ENCODE peak calls at places on chromosomes 16 and 17, in six cellular contexts. E is WTC11, H is dorsolateral prefrontal cortex, V is lower leg skin, Y is AG04450, B is MM.1S. P is an unnamed sample.

GRCh38 chr16:81429045-81429521 is 15.5 kb upstream of the CMIP start:
- DNase-seq in E (peak), Y (no peak), V (no peak), B (no peak), H (no peak), P (no peak)

GRCh38 chr17:79587945-79588344 is 22.9 kb downstream of the RBFOX3 start:
- DNase-seq in Y (no peak), V (no peak), B (no peak), H (no peak), E (no peak), P (no peak)

GRCh38 chr17:29566473-29567361 is at the start of gene ABHD15:
- DNase-seq in Y (no peak), E (peak), V (peak), B (peak), H (no peak), P (peak)

GRCh38 chr16:75340715-75341500 is 89.5 kb upstream of the BCAR1 start:
- DNase-seq in E (no peak), B (no peak), Y (no peak), H (no peak), V (no peak), P (no peak)

GRCh38 chr16:57184113-57184512 is 1.7 kb downstream of the PSME3IP1 start:
- DNase-seq in V (no peak), E (no peak), H (no peak), Y (no peak), B (no peak), P (no peak)

GRCh38 chr16:85057212-85057889 is 29.8 kb downstream of the KIAA0513 start:
- DNase-seq in Y (no peak), B (no peak), V (no peak), H (no peak), E (peak), P (no peak)

GRCh38 chr16:87850009-87851006 is 19.0 kb downstream of the SLC7A5 start:
- DNase-seq in E (peak), V (no peak), B (no peak), Y (no peak), H (peak), P (peak)

GRCh38 chr17:2090804-2091534 is 36.1 kb downstream of the HIC1 start:
- DNase-seq in Y (peak), B (no peak), V (peak), H (no peak), E (peak), P (no peak)

GRCh38 chr17:75514299-75515228 is 773 bp downstream of the CASKIN2 start:
- DNase-seq in V (no peak), H (no peak), B (no peak), Y (no peak), E (peak), P (no peak)

GRCh38 chr16:11007714-11008240 is 63.4 kb downstream of the CLEC16A start:
- DNase-seq in E (no peak), B (no peak), H (no peak), V (no peak), Y (no peak), P (no peak)

GRCh38 chr16:65445313-65446260 is 323.7 kb upstream of the CDH11 start:
- DNase-seq in B (no peak), Y (no peak), E (no peak), V (no peak), H (no peak), P (no peak)

GRCh38 chr17:22703204-22703603 is 1010.9 kb downstream of the KCNJ18 start:
- DNase-seq in H (no peak), E (no peak), Y (no peak), V (no peak), B (no peak), P (no peak)

GRCh38 chr17:63707151-63707550 is 7.2 kb upstream of the LIMD2 start:
- DNase-seq in V (no peak), H (no peak), Y (no peak), E (no peak), B (no peak), P (no peak)

GRCh38 chr17:69445132-69445531 is 30.6 kb downstream of the MAP2K6 start:
- DNase-seq in V (no peak), E (no peak), Y (no peak), H (no peak), B (no peak), P (no peak)

GRCh38 chr17:10192963-10193362 is 5.4 kb downstream of the GAS7 start:
- DNase-seq in E (no peak), V (no peak), Y (peak), H (no peak), B (no peak), P (no peak)

GRCh38 chr16:28110479-28110878 is 47.0 kb upstream of the GSG1L start:
- DNase-seq in H (no peak), E (no peak), V (no peak), Y (no peak), B (no peak), P (no peak)

GRCh38 chr17:79946352-79947231 is 89.1 kb downstream of the TBC1D16 start:
- DNase-seq in B (no peak), V (no peak), E (no peak), Y (no peak), H (no peak), P (no peak)

DNA sequence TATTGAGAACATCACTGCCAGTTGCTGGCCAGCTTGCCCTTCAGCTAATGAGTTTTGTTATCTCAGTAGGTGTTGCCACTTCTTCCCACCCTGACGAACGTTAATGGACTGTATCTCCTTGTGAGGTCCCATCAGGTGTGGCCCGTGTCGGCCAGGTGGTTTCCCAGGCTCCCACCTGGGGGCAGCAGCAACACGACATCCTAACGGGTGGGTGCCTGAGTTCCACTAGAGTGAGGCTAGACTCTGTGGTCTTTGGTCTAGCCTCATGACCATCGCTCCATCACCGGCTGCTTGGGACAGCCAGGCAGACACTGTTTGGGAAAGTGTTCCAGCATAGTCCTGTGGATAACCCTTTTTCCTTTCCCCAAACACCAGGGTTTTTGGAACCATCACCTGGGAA is 45.6 kb upstream of the LCMT1 start:
- DNase-seq in Y (no peak), B (no peak), E (peak), H (no peak), V (no peak), P (peak)
- TF ChIP-seq CTCF in Y (no peak), B (peak), E (no peak), H (no peak), V (no peak), P (peak)

DNA sequence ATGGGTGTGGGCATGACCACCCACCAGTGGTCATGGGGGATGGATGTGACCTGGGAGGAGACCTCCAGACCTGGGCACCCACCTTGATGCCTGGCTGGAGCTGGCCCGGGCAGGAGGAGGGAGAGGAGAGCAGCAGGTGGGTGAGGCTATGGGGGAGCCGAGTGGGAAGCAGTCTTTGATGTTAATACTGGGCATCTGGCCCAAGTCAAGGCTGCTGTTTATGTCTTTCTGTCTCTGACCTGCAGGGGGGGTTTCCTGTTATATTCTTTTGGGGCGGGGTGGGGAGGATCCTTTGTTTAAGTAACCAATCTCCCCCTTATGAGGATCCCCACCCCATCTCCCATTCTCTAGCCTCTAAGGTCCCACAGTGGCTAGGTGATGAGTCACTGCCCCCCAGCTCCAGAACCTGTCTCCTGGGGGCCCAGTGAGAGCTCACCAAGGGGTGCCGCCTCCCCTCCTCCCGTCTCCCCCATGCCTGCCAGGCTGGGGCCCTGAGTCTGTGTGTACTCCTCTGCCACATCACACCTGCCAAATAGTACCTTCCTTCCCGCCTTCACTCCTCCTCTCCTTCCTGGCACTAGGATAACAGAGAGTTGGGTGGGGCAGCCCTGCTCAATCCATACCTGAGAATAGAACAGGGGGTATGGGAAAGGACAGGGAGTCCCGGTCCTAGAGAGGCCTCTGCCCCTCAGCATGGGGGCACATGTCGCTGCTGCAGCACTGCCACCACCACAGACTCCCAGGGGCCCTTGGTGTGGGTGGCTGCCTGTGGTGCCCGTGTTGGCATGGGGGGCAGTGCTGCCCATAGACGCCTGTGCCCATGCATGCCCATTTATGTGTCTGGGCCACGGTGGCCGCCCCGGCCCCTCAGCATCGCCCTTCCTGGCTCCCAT is 7.2 kb downstream of the THRA start:
- DNase-seq in Y (no peak), V (no peak), E (no peak), B (no peak), H (no peak), P (no peak)
- TF ChIP-seq CTCF in Y (peak), V (no peak), E (peak), B (no peak), H (no peak), P (no peak)

GRCh38 chr16:1316033-1316405 is 6.6 kb downstream of the UBE2I start:
- DNase-seq in H (no peak), E (no peak), Y (no peak), V (no peak), B (no peak), P (no peak)

GRCh38 chr16:1318268-1318545 is 8.8 kb downstream of the UBE2I start:
- DNase-seq in Y (no peak), H (no peak), B (no peak), E (no peak), V (no peak), P (no peak)

GRCh38 chr16:1320658-1321240 is 11.3 kb downstream of the UBE2I start:
- DNase-seq in Y (no peak), V (no peak), B (no peak), E (no peak), H (no peak), P (no peak)

GRCh38 chr16:1317479-1318267 is 8.2 kb downstream of the UBE2I start:
- DNase-seq in E (no peak), H (no peak), B (no peak), Y (no peak), V (no peak), P (no peak)

GRCh38 chr16:1319041-1319440 is 9.6 kb downstream of the UBE2I start:
- DNase-seq in B (no peak), H (no peak), E (no peak), Y (no peak), V (no peak), P (no peak)
- TF ChIP-seq CTCF in B (no peak), H (no peak), E (no peak), Y (no peak), V (no peak), P (no peak)

DNA sequence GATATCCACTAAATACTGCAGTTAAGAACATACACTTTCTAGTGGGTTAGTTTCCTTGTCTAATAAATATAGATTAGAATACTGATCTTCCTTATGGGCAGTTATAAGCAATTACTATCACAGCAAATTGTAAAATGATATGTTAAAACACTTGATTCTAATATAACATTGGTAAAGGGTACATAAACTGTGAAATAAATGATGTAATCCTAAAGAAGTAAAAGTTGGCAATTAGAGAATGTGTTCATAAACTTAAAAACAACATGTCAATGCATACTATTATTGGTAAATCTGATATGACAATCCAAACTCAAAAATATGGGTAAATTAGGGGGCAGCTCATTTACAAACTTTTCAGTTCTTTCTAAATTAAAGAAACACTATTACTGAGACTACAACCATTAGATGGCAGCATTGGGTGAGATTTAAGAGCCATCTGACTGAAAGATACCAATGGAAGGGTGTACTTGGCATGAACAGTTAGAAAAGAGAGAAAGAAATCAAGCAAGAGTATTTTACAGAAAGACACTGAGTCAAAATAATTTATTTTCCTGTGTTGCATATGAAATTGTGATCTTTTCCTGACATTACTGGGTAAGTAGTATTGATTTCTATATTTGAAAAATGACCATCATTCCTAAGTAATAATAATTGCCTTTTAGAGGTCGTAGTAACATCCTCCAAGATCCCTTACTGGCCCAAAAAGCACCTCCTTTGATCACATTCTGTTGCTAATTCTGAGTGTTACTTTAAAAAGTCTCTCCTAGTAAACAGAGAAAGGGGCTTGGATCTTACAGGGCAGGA is 119.6 kb downstream of the SPAG9 start:
- DNase-seq in E (no peak), H (peak), V (no peak), Y (peak), B (peak), P (peak)
- TF ChIP-seq CTCF in E (no peak), H (peak), V (no peak), Y (peak), B (peak), P (peak)

GRCh38 chr16:77236063-77236511 is 36.9 kb downstream of the SYCE1L start:
- DNase-seq in B (peak), V (peak), H (peak), E (peak), Y (peak), P (peak)
- TF ChIP-seq CTCF in B (peak), V (peak), H (peak), E (peak), Y (peak), P (peak)

P was measured in GM10248.